ENCODE peak calls at places on chromosomes 12 and 14, in five cellular contexts. N is esophagus muscularis mucosa, T is transverse colon, G is H1, Q is tibial nerve. S is an unnamed sample.

GRCh38 chr12:104600790-104601739 is 144.3 kb downstream of the CHST11 start:
- DNase-seq in Q (no peak), G (no peak), T (no peak), N (no peak), S (no peak)

GRCh38 chr12:84718901-84719300 is 193.7 kb downstream of the SLC6A15 start:
- DNase-seq in Q (no peak), G (no peak), N (no peak), T (no peak), S (no peak)

GRCh38 chr12:112964915-112965314 is 13.4 kb upstream of the OAS2 start:
- DNase-seq in T (no peak), N (peak; percentile 60), G (no peak), Q (no peak), S (no peak)

GRCh38 chr14:97866664-97867063 is 1069.5 kb downstream of the VRK1 start:
- DNase-seq in T (no peak), N (no peak), Q (no peak), G (no peak), S (no peak)

GRCh38 chr12:101671157-101671791 is 26.2 kb upstream of the CHPT1 start:
- DNase-seq in T (peak; percentile 44), G (no peak), Q (peak; percentile 21), N (no peak), S (peak; percentile 38)

GRCh38 chr12:25189656-25190055 is 5.3 kb downstream of the DNAI7 start:
- DNase-seq in Q (no peak), T (no peak), G (no peak), N (no peak), S (no peak)

GRCh38 chr12:124369055-124369900 is 74.4 kb downstream of the RFLNA start:
- DNase-seq in G (no peak), N (no peak), T (peak; percentile 86), Q (peak; percentile 83), S (peak; percentile 96)

GRCh38 chr14:32509632-32510187 is 180.6 kb downstream of the AKAP6 start:
- DNase-seq in G (no peak), Q (peak; percentile 15), N (no peak), T (peak; percentile 19), S (peak; percentile 30)

GRCh38 chr14:97177016-97177415 is 379.8 kb downstream of the VRK1 start:
- DNase-seq in N (peak; percentile 85), Q (no peak), T (no peak), G (no peak), S (no peak)

GRCh38 chr12:119802472-119802871 is 74.6 kb downstream of the CIT start:
- DNase-seq in G (no peak), T (peak; percentile 15), Q (peak; percentile 41), N (no peak), S (no peak)

GRCh38 chr12:49930515-49931288 is 19.8 kb upstream of the AQP2 start:
- DNase-seq in G (no peak), T (no peak), N (no peak), Q (no peak), S (no peak)

GRCh38 chr12:3564861-3565260 is 73.9 kb downstream of the PRMT8 start:
- DNase-seq in Q (no peak), N (no peak), T (no peak), G (no peak), S (no peak)

GRCh38 chr14:96122496-96122895 is 82.1 kb upstream of the BDKRB2 start:
- DNase-seq in G (no peak), T (no peak), N (no peak), Q (peak; percentile 44), S (no peak)

GRCh38 chr12:43290836-43291235 is 261.2 kb downstream of the ADAMTS20 start:
- DNase-seq in G (no peak), N (no peak), T (no peak), Q (no peak), S (no peak)

GRCh38 chr12:37733856-37734255 is 582.7 kb upstream of the ALG10B start:
- DNase-seq in G (no peak), N (no peak), T (no peak), Q (no peak), S (no peak)

GRCh38 chr14:59081680-59082079 is 106.8 kb upstream of the DAAM1 start:
- DNase-seq in T (no peak), Q (no peak), N (no peak), G (no peak), S (no peak)

GRCh38 chr12:13911756-13912554 is 69.4 kb downstream of the GRIN2B start:
- DNase-seq in Q (no peak), G (no peak), T (no peak), N (no peak), S (no peak)

GRCh38 chr14:68846466-68846865 is 53.6 kb upstream of the ZFP36L1 start:
- DNase-seq in Q (no peak), N (peak; percentile 82), T (no peak), G (no peak), S (no peak)

GRCh38 chr12:85626031-85626781 is 210.0 kb downstream of the RASSF9 start:
- DNase-seq in N (no peak), Q (no peak), T (no peak), G (no peak), S (no peak)

GRCh38 chr12:84508943-84509342 is 403.7 kb downstream of the SLC6A15 start:
- DNase-seq in T (no peak), G (no peak), Q (no peak), N (no peak), S (no peak)

GRCh38 chr12:84874125-84874824 is 38.3 kb downstream of the SLC6A15 start:
- DNase-seq in G (no peak), N (no peak), T (no peak), Q (peak; percentile 36), S (no peak)

GRCh38 chr14:73725116-73726024 is 11.2 kb upstream of the PNMA1 start:
- DNase-seq in N (peak; percentile 90), G (no peak), T (no peak), Q (peak; percentile 3), S (no peak)

GRCh38 chr12:27616356-27617150 is 79.7 kb upstream of the REP15 start:
- DNase-seq in G (no peak), T (no peak), Q (no peak), N (no peak), S (no peak)

GRCh38 chr14:72416892-72417291 is 477.0 kb downstream of the DPF3 start:
- DNase-seq in N (no peak), G (no peak), Q (no peak), T (peak; percentile 9), S (no peak)

GRCh38 chr14:49637534-49638078 is 2.6 kb upstream of the DNAAF2 start:
- DNase-seq in T (no peak), N (no peak), Q (no peak), G (no peak), S (no peak)

GRCh38 chr14:49636866-49637265 is 1.8 kb upstream of the DNAAF2 start:
- DNase-seq in N (no peak), G (no peak), Q (no peak), T (no peak), S (no peak)

GRCh38 chr14:49634547-49635334 is at the start of gene DNAAF2:
- DNase-seq in Q (peak; percentile 67), T (peak; percentile 69), G (peak; percentile 67), N (no peak), S (peak; percentile 63)

DNA sequence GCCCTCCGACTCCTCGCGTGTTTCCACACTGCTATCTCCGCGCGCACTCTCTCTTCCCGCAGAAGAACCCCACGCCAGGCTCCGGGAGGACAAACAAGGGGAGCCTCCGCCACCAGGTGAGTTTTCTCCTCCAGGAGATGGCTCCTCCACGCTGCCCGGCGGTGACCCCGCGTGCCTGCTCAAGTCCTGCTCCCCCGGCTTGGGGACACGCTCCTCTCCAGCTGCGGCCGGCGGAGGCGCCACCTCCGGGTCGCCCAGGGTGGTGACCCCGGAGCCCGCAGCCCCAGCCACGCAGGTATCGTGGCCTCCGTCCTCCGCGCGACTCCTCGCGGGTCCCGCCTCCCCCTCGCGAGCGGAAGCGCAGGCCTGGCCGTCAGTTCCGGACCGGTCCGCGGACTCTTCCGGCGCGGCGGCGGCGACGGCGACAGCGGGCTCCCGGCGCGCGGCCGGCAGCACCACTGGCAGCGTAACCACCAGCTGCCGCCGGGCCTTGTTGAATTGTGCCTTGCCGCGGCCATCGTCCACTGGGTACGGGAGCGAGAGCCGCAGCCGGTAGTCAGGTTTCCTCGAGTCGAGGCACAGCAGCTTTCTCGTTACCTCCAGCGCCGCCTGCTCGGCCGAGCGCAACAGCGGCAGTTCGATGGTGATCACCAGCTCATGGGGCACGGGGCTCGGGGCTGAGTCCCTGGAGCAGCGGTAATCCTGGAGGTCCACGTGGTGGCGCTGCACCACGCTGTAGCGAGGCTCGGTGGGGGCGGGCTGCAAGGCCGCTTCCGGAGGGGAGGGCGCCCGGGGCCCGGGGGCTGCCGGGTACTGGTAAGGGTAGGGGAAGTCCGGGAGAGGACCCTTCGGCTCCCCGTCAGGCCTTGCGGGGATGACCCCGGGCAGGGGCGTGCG is 1.1 kb downstream of the DNAAF2 start:
- DNase-seq in G (peak; percentile 97), T (peak; percentile 96), N (peak; percentile 97), Q (peak; percentile 79), S (peak; percentile 91)
- TF ChIP-seq POLR2A in G (peak; percentile 69), T (peak; percentile 83), N (peak; percentile 76), Q (no peak), S (no peak)

GRCh38 chr14:37587881-37588666 is 7.0 kb downstream of the FOXA1 start:
- DNase-seq in G (peak; percentile 82), T (no peak), Q (no peak), N (no peak), S (no peak)
- TF ChIP-seq EP300 in G (no peak), T (no peak), Q (no peak), N (no peak), S (no peak)

GRCh38 chr12:20646239-20646827 is 48.8 kb upstream of the SLCO1C1 start:
- DNase-seq in N (no peak), G (no peak), T (no peak), Q (peak; percentile 15), S (no peak)
- H3K27ac ChIP-seq in N (no peak overlapping the region), G (no peak overlapping the region), T (no peak overlapping the region), Q (no peak overlapping the region), S (no peak overlapping the region)

GRCh38 chr12:110913119-110914056 is 7.0 kb downstream of the MYL2 start:
- DNase-seq in Q (no peak), T (no peak), N (no peak), G (no peak), S (no peak)
- TF ChIP-seq POLR2A in Q (no peak), T (no peak), N (no peak), G (no peak), S (no peak)